ENCODE peak calls at places on chromosomes 11 and 22, in four cellular contexts. J, E, F and T are unnamed samples.

GRCh38 chr11:37504066-37504611 is 906.1 kb upstream of the RAG2 start:
- DNase-seq in F (no peak), J (peak; percentile 50), E (no peak), T (no peak)

GRCh38 chr11:88421530-88421929 is 84.0 kb upstream of the CTSC start:
- DNase-seq in E (no peak), J (no peak), F (no peak), T (no peak)

GRCh38 chr11:122248939-122249338 is 132.9 kb upstream of the BLID start:
- DNase-seq in F (no peak), J (no peak), E (no peak), T (no peak)

GRCh38 chr11:69394902-69395690 is 86.4 kb upstream of the LINC01488 start:
- DNase-seq in F (no peak), J (no peak), E (no peak), T (no peak)

GRCh38 chr11:122422707-122423106 is 232.8 kb upstream of the UBASH3B start:
- DNase-seq in F (no peak), E (no peak), J (no peak), T (no peak)

GRCh38 chr22:43634316-43634715 is 177.8 kb downstream of the EFCAB6 start:
- DNase-seq in J (no peak), E (no peak), F (no peak), T (no peak)

GRCh38 chr11:1310772-1311468 is 1.5 kb upstream of the TOLLIP start:
- DNase-seq in J (peak; percentile 80), E (no peak), F (no peak), T (no peak)

GRCh38 chr11:68002575-68002942 is 1.3 kb downstream of the UNC93B1 start:
- DNase-seq in J (no peak), F (no peak), E (no peak), T (no peak)

GRCh38 chr11:43905788-43906187 is 25.2 kb downstream of the ALKBH3 start:
- DNase-seq in J (no peak), E (no peak), F (no peak), T (peak; percentile 49)

GRCh38 chr11:133724116-133724515 is 121.2 kb downstream of the SPATA19 start:
- DNase-seq in E (no peak), F (no peak), J (no peak), T (no peak)
- H3K9me3 ChIP-seq in E (no peaks in the 10 kb centered on the region), F (no peaks in the 10 kb centered on the region), J (no peaks in the 10 kb centered on the region), T (no peaks in the 10 kb centered on the region)

GRCh38 chr22:37750596-37751162 is 53.8 kb downstream of the TRIOBP start:
- DNase-seq in F (no peak), E (no peak), J (no peak), T (no peak)
- TF ChIP-seq POLR2A in F (no peak), E (no peak), J (no peak), T (no peak)

GRCh38 chr11:70625921-70626518 is 227.7 kb downstream of the CTTN start:
- DNase-seq in J (no peak), E (no peak), F (no peak), T (no peak)

GRCh38 chr11:70625051-70625450 is 226.7 kb downstream of the CTTN start:
- DNase-seq in E (no peak), J (no peak), F (no peak), T (no peak)

GRCh38 chr11:70628881-70629844 is 230.8 kb downstream of the CTTN start:
- DNase-seq in J (peak; percentile 49), E (peak; percentile 64), F (no peak), T (peak; percentile 69)

GRCh38 chr11:70628176-70628860 is 230.0 kb downstream of the CTTN start:
- DNase-seq in E (no peak), F (no peak), J (no peak), T (peak; percentile 28)

GRCh38 chr11:70627219-70627618 is 228.9 kb downstream of the CTTN start:
- DNase-seq in F (no peak), E (peak; percentile 65), J (no peak), T (no peak)
- H3K9me3 ChIP-seq in F (no peaks in the 10 kb centered on the region), E (no peaks in the 10 kb centered on the region), J (no peaks in the 10 kb centered on the region), T (no peaks in the 10 kb centered on the region)

GRCh38 chr11:130709531-130709930 is 206.7 kb downstream of the SNX19 start:
- DNase-seq in E (no peak), F (no peak), J (no peak), T (no peak)
- TF ChIP-seq POLR2A in E (no peak), F (no peak), J (no peak), T (no peak)

GRCh38 chr11:2652857-2653643 is 46.7 kb downstream of the KCNQ1OT1 start:
- DNase-seq in F (no peak), J (peak; percentile 26), E (no peak), T (no peak)

GRCh38 chr11:2653930-2654739 is 45.7 kb downstream of the KCNQ1OT1 start:
- DNase-seq in J (peak; percentile 38), F (no peak), E (no peak), T (peak; percentile 10)

GRCh38 chr11:2655834-2656622 is 43.8 kb downstream of the KCNQ1OT1 start:
- DNase-seq in J (peak; percentile 41), F (no peak), E (no peak), T (no peak)

GRCh38 chr11:2656859-2657258 is 42.9 kb downstream of the KCNQ1OT1 start:
- DNase-seq in F (no peak), E (no peak), J (no peak), T (no peak)

DNA sequence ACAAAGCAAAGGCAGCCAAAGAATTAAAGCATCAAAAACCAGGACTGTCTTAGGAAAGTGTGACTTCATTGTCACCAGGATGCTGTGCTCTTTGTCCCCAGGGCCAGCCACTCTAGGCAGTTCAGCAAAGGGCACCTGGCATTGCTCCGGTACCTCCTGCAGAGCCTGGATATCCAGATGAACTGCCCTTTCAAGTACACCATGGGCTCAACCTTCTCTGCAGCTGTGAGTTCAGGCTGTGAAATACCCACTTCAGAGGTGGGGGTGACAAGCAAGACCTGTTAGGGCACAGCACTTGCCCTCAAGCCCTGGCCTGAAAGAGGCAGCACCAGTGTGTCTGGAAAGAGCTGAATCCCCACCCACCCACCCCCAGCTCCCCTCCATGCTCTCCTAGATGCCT is 44.5 kb downstream of the KCNQ1OT1 start:
- DNase-seq in J (peak; percentile 25), F (no peak), E (no peak), T (no peak)
- H3K9me3 ChIP-seq in J (peaks cover 2% of the 10 kb centered on the region), F (peaks cover 18% of the 10 kb centered on the region), E (peaks cover 8% of the 10 kb centered on the region), T (peaks cover 64% of the 10 kb centered on the region)

GRCh38 chr11:72824811-72825505 is 10.7 kb downstream of the ATG16L2 start:
- DNase-seq in F (no peak), J (peak; percentile 43), E (no peak), T (no peak)
- TF ChIP-seq POLR2A in F (no peak), J (no peak), E (no peak), T (no peak)

GRCh38 chr11:114059278-114059983 is at the start of gene ZBTB16:
- DNase-seq in F (no peak), E (peak; percentile 88), J (peak; percentile 91), T (peak; percentile 89)
- H3K9me3 ChIP-seq in F (no peaks in the 10 kb centered on the region), E (no peaks in the 10 kb centered on the region), J (no peaks in the 10 kb centered on the region), T (no peaks in the 10 kb centered on the region)